ENCODE peak calls at places on chromosomes 5 and 9, in five cellular contexts. Q is breast epithelium, Z is prostate gland, C is suprapubic skin, U is HCT116. J is an unnamed sample.

GRCh38 chr9:133105461-133105770 is 15.6 kb downstream of the RALGDS start:
- DNase-seq in Q (no peak), Z (no peak), C (no peak), U (no peak), J (peak; percentile 66)

GRCh38 chr5:29984153-29984534 is 1209.3 kb upstream of the CDH6 start:
- DNase-seq in Q (no peak), Z (no peak), C (no peak), U (no peak), J (no peak)

GRCh38 chr9:21060919-21061561 is 16.7 kb downstream of the IFNB1 start:
- DNase-seq in Q (no peak), Z (no peak), C (no peak), U (no peak), J (no peak)

GRCh38 chr9:131103535-131103934 is 7.2 kb downstream of the AIF1L start:
- DNase-seq in Q (no peak), Z (no peak), C (no peak), U (no peak), J (no peak)

GRCh38 chr5:126868961-126869451 is 92.1 kb downstream of the LMNB1 start:
- DNase-seq in Q (no peak), Z (no peak), C (no peak), U (no peak), J (no peak)

GRCh38 chr9:108436470-108436869 is 419.3 kb downstream of the ACTL7B start:
- DNase-seq in Q (no peak), Z (no peak), C (no peak), U (no peak), J (no peak)

GRCh38 chr5:315488-316209 is 5.9 kb upstream of the AHRR start:
- DNase-seq in Q (no peak), Z (no peak), C (peak; percentile 56), U (no peak), J (no peak)

GRCh38 chr5:14872070-14872989 is 752 bp upstream of the ANKH start:
- DNase-seq in Q (peak; percentile 56), Z (peak; percentile 83), C (peak; percentile 88), U (no peak), J (peak; percentile 88)

GRCh38 chr5:77638763-77639451 is 394 bp upstream of the OTP start:
- DNase-seq in Q (no peak), Z (no peak), C (no peak), U (no peak), J (no peak)

GRCh38 chr5:72525816-72526215 is 18.6 kb upstream of the ZNF366 start:
- DNase-seq in Q (no peak), Z (no peak), C (no peak), U (no peak), J (no peak)

GRCh38 chr5:15483348-15484090 is 16.5 kb upstream of the FBXL7 start:
- DNase-seq in Q (no peak), Z (peak; percentile 50), C (no peak), U (no peak), J (no peak)

GRCh38 chr9:89613912-89614311 is 9.1 kb downstream of the GADD45G start:
- DNase-seq in Q (no peak), Z (no peak), C (no peak), U (no peak), J (no peak)

GRCh38 chr5:117454716-117455212 is 880.1 kb upstream of the SEMA6A start:
- DNase-seq in Q (peak; percentile 51), Z (peak; percentile 25), C (peak; percentile 65), U (peak; percentile 62), J (peak; percentile 71)

GRCh38 chr9:116564266-116564793 is 122.8 kb upstream of the TRIM32 start:
- DNase-seq in Q (no peak), Z (no peak), C (no peak), U (no peak), J (no peak)

GRCh38 chr5:157858527-157859226 is at the start of gene CLINT1:
- DNase-seq in Q (peak; percentile 85), Z (peak; percentile 82), C (peak; percentile 94), U (peak; percentile 70), J (peak; percentile 99)

GRCh38 chr5:157524887-157525286 is 50.7 kb downstream of the ADAM19 start:
- DNase-seq in Q (no peak), Z (no peak), C (no peak), U (no peak), J (no peak)

GRCh38 chr9:121566401-121567141 is 66.9 kb upstream of the GGTA1 start:
- DNase-seq in Q (no peak), Z (no peak), C (no peak), U (no peak), J (no peak)

GRCh38 chr5:133797167-133797566 is 171.3 kb downstream of the C5orf15 start:
- DNase-seq in Q (no peak), Z (no peak), C (no peak), U (no peak), J (no peak)

GRCh38 chr5:31193591-31194457 is at the start of gene CDH6:
- DNase-seq in Q (no peak), Z (no peak), C (no peak), U (no peak), J (peak; percentile 65)

GRCh38 chr9:129962889-129963703 is 79.9 kb downstream of the FNBP1 start:
- DNase-seq in Q (no peak), Z (peak; percentile 65), C (no peak), U (no peak), J (peak; percentile 85)

GRCh38 chr9:113537227-113537810 is 73.8 kb downstream of the RGS3 start:
- DNase-seq in Q (no peak), Z (no peak), C (peak; percentile 31), U (no peak), J (peak; percentile 45)

GRCh38 chr5:148740966-148741742 is 85.3 kb upstream of the ADRB2 start:
- DNase-seq in Q (no peak), Z (peak; percentile 20), C (no peak), U (peak; percentile 54), J (no peak)

GRCh38 chr9:122239722-122240121 is 11.0 kb upstream of the LHX6 start:
- DNase-seq in Q (no peak), Z (no peak), C (no peak), U (no peak), J (no peak)

GRCh38 chr5:96144289-96144688 is 182.6 kb upstream of the ELL2 start:
- DNase-seq in Q (no peak), Z (peak; percentile 86), C (no peak), U (no peak), J (no peak)

GRCh38 chr5:96149021-96149420 is 187.4 kb upstream of the ELL2 start:
- DNase-seq in Q (no peak), Z (no peak), C (no peak), U (no peak), J (no peak)

GRCh38 chr5:96148376-96148775 is 186.7 kb upstream of the ELL2 start:
- DNase-seq in Q (no peak), Z (no peak), C (no peak), U (no peak), J (no peak)

GRCh38 chr5:96149546-96149945 is 187.9 kb upstream of the ELL2 start:
- DNase-seq in Q (no peak), Z (peak; percentile 44), C (no peak), U (no peak), J (no peak)

GRCh38 chr5:96146675-96147074 is 185.0 kb upstream of the ELL2 start:
- DNase-seq in Q (no peak), Z (no peak), C (no peak), U (peak; percentile 38), J (no peak)
- TF ChIP-seq POLR2AphosphoS5 in Q (no peak), Z (no peak), C (no peak), U (no peak), J (no peak)

DNA sequence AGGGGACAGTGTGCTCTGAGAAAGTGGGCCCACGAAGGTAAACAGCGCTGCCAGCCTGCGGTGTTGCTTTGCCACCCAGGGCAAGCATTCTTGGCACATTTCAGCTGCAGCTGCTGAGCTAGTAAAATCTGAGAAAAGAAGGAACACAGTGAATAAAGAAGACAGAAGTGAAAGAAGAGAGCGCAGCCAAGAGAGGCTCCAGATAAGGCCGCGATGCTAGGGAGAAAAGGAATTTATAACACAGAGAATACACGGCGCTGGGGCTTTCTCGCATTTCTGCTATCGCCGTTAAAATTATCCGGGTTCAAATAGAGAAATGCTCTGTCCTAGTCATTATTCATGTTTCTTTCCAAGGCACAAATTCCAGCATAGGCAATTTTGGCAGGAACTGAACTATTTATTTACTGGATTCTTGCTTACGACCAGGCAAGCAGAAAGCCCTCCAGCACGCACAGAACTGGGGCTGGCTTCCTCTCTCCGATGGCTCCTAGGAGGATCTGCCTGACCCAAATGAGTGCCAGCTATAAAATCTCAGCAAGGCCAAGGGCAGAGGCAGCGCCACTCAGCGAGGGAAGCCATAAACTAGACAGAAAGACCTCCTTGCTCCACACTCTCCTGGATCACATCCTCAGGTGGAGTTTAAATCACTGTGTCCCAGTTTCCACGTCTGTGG is 111.2 kb downstream of the ATPSCKMT start:
- DNase-seq in Q (no peak), Z (peak; percentile 26), C (no peak), U (no peak), J (no peak)
- H3K4me1 ChIP-seq in Q (no peaks in the 10 kb centered on the region), Z (no peaks in the 10 kb centered on the region), C (no peaks in the 10 kb centered on the region), U (no peaks in the 10 kb centered on the region), J (no peaks in the 10 kb centered on the region)

GRCh38 chr9:96040591-96041461 is 165.3 kb downstream of the ERCC6L2 start:
- DNase-seq in Q (no peak), Z (peak; percentile 73), C (no peak), U (no peak), J (no peak)

GRCh38 chr9:96033896-96034295 is 158.4 kb downstream of the ERCC6L2 start:
- DNase-seq in Q (no peak), Z (no peak), C (no peak), U (no peak), J (no peak)

GRCh38 chr9:96034553-96035122 is 159.1 kb downstream of the ERCC6L2 start:
- DNase-seq in Q (no peak), Z (no peak), C (no peak), U (no peak), J (no peak)

GRCh38 chr9:96038271-96038670 is 162.8 kb downstream of the ERCC6L2 start:
- DNase-seq in Q (no peak), Z (no peak), C (no peak), U (no peak), J (no peak)

DNA sequence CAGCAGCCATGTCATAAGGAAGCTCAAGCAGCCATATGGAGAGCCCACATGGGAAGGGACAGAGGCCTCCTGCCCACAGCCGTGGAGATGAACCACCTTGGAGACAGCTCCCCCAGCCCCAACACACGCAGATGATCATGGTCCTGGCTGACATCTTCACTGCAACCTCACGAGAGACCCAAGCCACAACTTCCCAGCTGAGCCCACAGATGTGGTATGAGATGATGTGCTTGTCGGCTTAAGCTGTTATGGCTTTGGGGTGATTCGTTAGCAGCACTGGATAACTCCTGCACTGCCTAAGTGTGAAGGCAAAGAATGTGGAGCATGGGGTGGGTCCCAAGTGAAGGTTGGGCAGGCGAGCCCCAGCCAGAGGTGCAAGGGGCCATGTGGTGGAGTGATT is 163.4 kb downstream of the ERCC6L2 start:
- DNase-seq in Q (no peak), Z (no peak), C (no peak), U (no peak), J (no peak)
- H3K9me3 ChIP-seq in Q (no peaks in the 10 kb centered on the region), Z (no peaks in the 10 kb centered on the region), C (peaks cover 3% of the 10 kb centered on the region), U (peaks cover 11% of the 10 kb centered on the region), J (peaks cover 10% of the 10 kb centered on the region)

DNA sequence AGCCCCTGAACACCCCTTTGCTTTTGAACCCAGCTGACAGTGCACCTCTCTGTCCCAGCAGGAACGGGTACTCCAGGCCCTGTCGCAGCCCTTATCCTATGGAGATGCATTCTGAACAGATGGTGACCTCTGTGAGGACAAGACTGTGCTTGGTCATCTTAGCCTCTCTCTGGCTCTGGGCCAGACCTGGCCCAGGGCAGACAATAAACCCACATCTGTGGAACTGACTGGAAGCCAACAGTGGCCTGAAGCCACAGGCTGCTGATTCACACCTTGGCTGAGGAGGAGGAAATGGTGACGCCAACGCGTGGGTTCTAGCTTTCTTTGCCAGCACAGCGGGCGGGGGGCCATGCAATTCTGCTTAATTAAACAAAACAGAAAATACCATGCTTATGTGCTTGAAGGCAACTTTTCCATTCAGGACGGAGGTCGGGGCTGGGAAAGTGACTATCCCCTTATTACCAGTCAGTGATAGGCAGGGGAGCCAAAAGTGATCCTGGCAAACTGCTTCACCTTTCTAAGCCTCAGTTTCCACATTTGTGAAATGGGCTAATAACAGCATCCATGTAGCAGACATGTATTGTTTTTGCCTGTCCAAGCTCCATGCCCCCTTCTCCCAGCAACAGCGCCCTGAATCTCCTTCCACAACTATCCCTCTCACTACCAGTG is 10.8 kb downstream of the SH3PXD2B start:
- DNase-seq in Q (peak; percentile 76), Z (peak; percentile 61), C (peak; percentile 94), U (peak; percentile 65), J (peak; percentile 70)
- TF ChIP-seq POLR2AphosphoS5 in Q (peak; percentile 85), Z (peak; percentile 80), C (peak; percentile 19), U (peak; percentile 65), J (peak; percentile 40)

J was measured in spleen.